ENCODE peak calls at places on chromosomes 11 and 22, in four cellular contexts. J is substantia nigra, H is endothelial cell, W is hypothalamus. Q is an unnamed sample.

GRCh38 chr11:110711776-110712642 is at the start of gene ARHGAP20:
- DNase-seq in J (peak), H (peak), W (peak), Q (peak)

GRCh38 chr11:9273430-9274336 is 8.5 kb upstream of the DENND5A start:
- DNase-seq in J (no peak), H (no peak), W (no peak), Q (no peak)

GRCh38 chr11:86183694-86184093 is 60.9 kb upstream of the EED start:
- DNase-seq in J (no peak), H (no peak), W (no peak), Q (no peak)

GRCh38 chr22:28172948-28173360 is 253.9 kb upstream of the PITPNB start:
- DNase-seq in J (no peak), H (no peak), W (no peak), Q (no peak)

GRCh38 chr11:13668957-13669521 is 571 bp downstream of the FAR1 start:
- DNase-seq in J (no peak), H (peak), W (no peak), Q (peak)

GRCh38 chr11:35598254-35599125 is 19.8 kb upstream of the FJX1 start:
- DNase-seq in J (no peak), H (no peak), W (no peak), Q (no peak)

GRCh38 chr22:46081831-46082210 is 68.5 kb upstream of the PPARA start:
- DNase-seq in J (no peak), H (no peak), W (no peak), Q (peak)

GRCh38 chr22:22588485-22589164 is 29.6 kb upstream of the PRAME start:
- DNase-seq in J (no peak), H (no peak), W (no peak), Q (no peak)

GRCh38 chr11:62353841-62354240 is 16.6 kb downstream of the ASRGL1 start:
- DNase-seq in J (no peak), H (no peak), W (no peak), Q (no peak)

GRCh38 chr22:26139320-26139719 is 29.9 kb upstream of the SEZ6L start:
- DNase-seq in J (peak), H (no peak), W (peak), Q (peak)

GRCh38 chr22:45271667-45272188 is 13.0 kb upstream of the UPK3A start:
- DNase-seq in J (no peak), H (no peak), W (no peak), Q (peak)

GRCh38 chr11:115222863-115223530 is 281.2 kb downstream of the CADM1 start:
- DNase-seq in J (no peak), H (no peak), W (no peak), Q (no peak)

GRCh38 chr11:75233688-75234295 is 6.8 kb upstream of the TPBGL start:
- DNase-seq in J (no peak), H (peak), W (no peak), Q (no peak)

GRCh38 chr11:71139516-71140205 is 112.7 kb downstream of the SHANK2 start:
- DNase-seq in J (peak), H (no peak), W (peak), Q (peak)

GRCh38 chr11:113906038-113906437 is 1.4 kb downstream of the HTR3B start:
- DNase-seq in J (no peak), H (peak), W (no peak), Q (no peak)